ENCODE peak calls at places on chromosomes 7 and 10, in six cellular contexts. B, Z, Q, Y, T and W are unnamed samples.

GRCh38 chr7:144529269-144529926 is 125.9 kb upstream of the NOBOX start:
- DNase-seq in B (no peak), Z (no peak), Q (no peak), Y (no peak), T (no peak), W (no peak)

GRCh38 chr7:155750255-155751125 is 61.8 kb downstream of the SHH start:
- DNase-seq in B (no peak), Z (no peak), Q (no peak), Y (no peak), T (no peak), W (no peak)

GRCh38 chr10:97685395-97685958 is 1.6 kb downstream of the AVPI1 start:
- DNase-seq in B (peak), Z (no peak), Q (peak), Y (no peak), T (no peak), W (no peak)

GRCh38 chr7:43163885-43164284 is 51.4 kb downstream of the HECW1 start:
- DNase-seq in B (no peak), Z (no peak), Q (no peak), Y (no peak), T (no peak), W (no peak)

GRCh38 chr7:72925546-72926120 is 738 bp downstream of the POM121 start:
- DNase-seq in B (peak), Z (no peak), Q (no peak), Y (no peak), T (peak), W (no peak)

GRCh38 chr7:30920584-30921539 is 9.2 kb downstream of the AQP1 start:
- DNase-seq in B (no peak), Z (peak), Q (peak), Y (no peak), T (no peak), W (no peak)

GRCh38 chr10:123720536-123720935 is 54.4 kb downstream of the GPR26 start:
- DNase-seq in B (no peak), Z (no peak), Q (no peak), Y (no peak), T (no peak), W (no peak)

GRCh38 chr10:588246-589165 is 101.0 kb downstream of the DIP2C start:
- DNase-seq in B (no peak), Z (no peak), Q (no peak), Y (no peak), T (no peak), W (peak)

GRCh38 chr10:119205926-119206602 is 1.3 kb upstream of the GRK5 start:
- DNase-seq in B (peak), Z (no peak), Q (peak), Y (peak), T (no peak), W (peak)

GRCh38 chr10:19826712-19827111 is 10.5 kb downstream of the PLXDC2 start:
- DNase-seq in B (no peak), Z (no peak), Q (no peak), Y (no peak), T (no peak), W (no peak)

GRCh38 chr7:100829150-100829716 is 1.9 kb upstream of the EPHB4 start:
- DNase-seq in B (no peak), Z (peak), Q (peak), Y (no peak), T (no peak), W (peak)

GRCh38 chr7:50366311-50366710 is 61.8 kb downstream of the IKZF1 start:
- DNase-seq in B (no peak), Z (no peak), Q (no peak), Y (no peak), T (no peak), W (no peak)

GRCh38 chr10:114073787-114074186 is 30.1 kb downstream of the ADRB1 start:
- DNase-seq in B (no peak), Z (no peak), Q (no peak), Y (no peak), T (no peak), W (no peak)

GRCh38 chr7:147978651-147979050 is 611.9 kb upstream of the C7orf33 start:
- DNase-seq in B (no peak), Z (no peak), Q (no peak), Y (no peak), T (no peak), W (no peak)

GRCh38 chr10:30454744-30455498 is 20.9 kb downstream of the MAP3K8 start:
- DNase-seq in B (no peak), Z (no peak), Q (no peak), Y (no peak), T (no peak), W (no peak)

GRCh38 chr10:118585234-118585633 is 10.2 kb downstream of the PRLHR start:
- DNase-seq in B (no peak), Z (no peak), Q (no peak), Y (no peak), T (no peak), W (no peak)

GRCh38 chr10:47025253-47025539 is 114.0 kb downstream of the PTPN20 start:
- DNase-seq in B (no peak), Z (no peak), Q (peak), Y (no peak), T (no peak), W (no peak)

GRCh38 chr10:130127612-130128607 is 8.3 kb upstream of the GLRX3 start:
- DNase-seq in B (peak), Z (no peak), Q (peak), Y (peak), T (peak), W (no peak)

GRCh38 chr7:67019562-67020390 is 23.1 kb downstream of the TYW1 start:
- DNase-seq in B (no peak), Z (no peak), Q (no peak), Y (no peak), T (peak), W (no peak)

GRCh38 chr7:157617401-157617800 is 280.6 kb downstream of the DNAJB6 start:
- DNase-seq in B (no peak), Z (no peak), Q (no peak), Y (no peak), T (no peak), W (no peak)

GRCh38 chr10:13794982-13795381 is 208.2 kb downstream of the PRPF18 start:
- DNase-seq in B (no peak), Z (no peak), Q (no peak), Y (no peak), T (peak), W (no peak)

GRCh38 chr7:93147358-93147757 is 827 bp downstream of the SAMD9L start:
- DNase-seq in B (no peak), Z (no peak), Q (no peak), Y (peak), T (no peak), W (no peak)

GRCh38 chr10:18437486-18437885 is 213.9 kb downstream of the NSUN6 start:
- DNase-seq in B (no peak), Z (no peak), Q (no peak), Y (no peak), T (no peak), W (no peak)

GRCh38 chr7:47453093-47454056 is 128.5 kb downstream of the TNS3 start:
- DNase-seq in B (peak), Z (no peak), Q (no peak), Y (no peak), T (peak), W (peak)

GRCh38 chr7:21580073-21580521 is 37.3 kb downstream of the DNAH11 start:
- DNase-seq in B (no peak), Z (no peak), Q (no peak), Y (no peak), T (no peak), W (no peak)

GRCh38 chr10:13724484-13724883 is 137.7 kb downstream of the PRPF18 start:
- DNase-seq in B (no peak), Z (no peak), Q (no peak), Y (no peak), T (no peak), W (no peak)

GRCh38 chr10:49668684-49669083 is 10.8 kb upstream of the C10orf53 start:
- DNase-seq in B (no peak), Z (no peak), Q (no peak), Y (no peak), T (no peak), W (no peak)

GRCh38 chr10:31118561-31118960 is 86.9 kb upstream of the ZNF438 start:
- DNase-seq in B (no peak), Z (no peak), Q (no peak), Y (no peak), T (no peak), W (no peak)

GRCh38 chr10:107213861-107214260 is 49.4 kb upstream of the SORCS1 start:
- DNase-seq in B (no peak), Z (no peak), Q (no peak), Y (no peak), T (no peak), W (no peak)

GRCh38 chr7:101539784-101540183 is 89.3 kb downstream of the MYL10 start:
- DNase-seq in B (no peak), Z (no peak), Q (no peak), Y (no peak), T (no peak), W (no peak)